ENCODE peak calls at places on chromosomes 7 and 10, in five cellular contexts. One of them, this sample, is unnamed.

GRCh38 chr10:125155101-125155500 is 5.3 kb downstream of the CTBP2 start:
- DNase-seq in GM12878: no peak
- DNase-seq in GM23338: peak
- DNase-seq in HCT116: no peak
- DNase-seq in K562: no peak
- DNase-seq in this sample: no peak

GRCh38 chr10:61744469-61744868 is 81.7 kb downstream of the CABCOCO1 start:
- DNase-seq in K562: peak
- DNase-seq in GM12878: no peak
- DNase-seq in HCT116: no peak
- DNase-seq in GM23338: peak
- DNase-seq in this sample: peak

GRCh38 chr7:13031481-13031880 is 344.0 kb downstream of the ARL4A start:
- DNase-seq in K562: no peak
- DNase-seq in HCT116: no peak
- DNase-seq in GM12878: no peak
- DNase-seq in GM23338: no peak
- DNase-seq in this sample: no peak

GRCh38 chr7:39700165-39700564 is 76.8 kb downstream of the RALA start:
- DNase-seq in K562: no peak
- DNase-seq in GM23338: no peak
- DNase-seq in HCT116: no peak
- DNase-seq in GM12878: no peak
- DNase-seq in this sample: no peak

GRCh38 chr7:126574276-126574675 is 678.5 kb downstream of the GRM8 start:
- DNase-seq in GM23338: no peak
- DNase-seq in HCT116: no peak
- DNase-seq in K562: no peak
- DNase-seq in GM12878: no peak
- DNase-seq in this sample: no peak

GRCh38 chr7:142886866-142887265 is 1.3 kb upstream of the TRPV6 start:
- DNase-seq in GM23338: no peak
- DNase-seq in GM12878: no peak
- DNase-seq in HCT116: no peak
- DNase-seq in K562: no peak
- DNase-seq in this sample: no peak

GRCh38 chr7:151099486-151100211 is 13.4 kb downstream of the AGAP3 start:
- DNase-seq in GM12878: no peak
- DNase-seq in K562: peak
- DNase-seq in HCT116: no peak
- DNase-seq in GM23338: no peak
- DNase-seq in this sample: no peak

GRCh38 chr10:114359041-114359952 is 45.0 kb downstream of the AFAP1L2 start:
- DNase-seq in GM12878: no peak
- DNase-seq in GM23338: no peak
- DNase-seq in K562: no peak
- DNase-seq in HCT116: no peak
- DNase-seq in this sample: no peak

GRCh38 chr7:1289681-1290261 is 57.1 kb downstream of the UNCX start:
- DNase-seq in K562: no peak
- DNase-seq in HCT116: no peak
- DNase-seq in GM23338: peak
- DNase-seq in GM12878: no peak
- DNase-seq in this sample: no peak

GRCh38 chr7:117173001-117173400 is 149.9 kb downstream of the WNT2 start:
- DNase-seq in HCT116: no peak
- DNase-seq in GM12878: no peak
- DNase-seq in GM23338: no peak
- DNase-seq in K562: no peak
- DNase-seq in this sample: no peak

GRCh38 chr10:28366943-28367342 is 64.1 kb upstream of the MPP7 start:
- DNase-seq in HCT116: no peak
- DNase-seq in K562: no peak
- DNase-seq in GM23338: no peak
- DNase-seq in GM12878: no peak
- DNase-seq in this sample: no peak

DNA sequence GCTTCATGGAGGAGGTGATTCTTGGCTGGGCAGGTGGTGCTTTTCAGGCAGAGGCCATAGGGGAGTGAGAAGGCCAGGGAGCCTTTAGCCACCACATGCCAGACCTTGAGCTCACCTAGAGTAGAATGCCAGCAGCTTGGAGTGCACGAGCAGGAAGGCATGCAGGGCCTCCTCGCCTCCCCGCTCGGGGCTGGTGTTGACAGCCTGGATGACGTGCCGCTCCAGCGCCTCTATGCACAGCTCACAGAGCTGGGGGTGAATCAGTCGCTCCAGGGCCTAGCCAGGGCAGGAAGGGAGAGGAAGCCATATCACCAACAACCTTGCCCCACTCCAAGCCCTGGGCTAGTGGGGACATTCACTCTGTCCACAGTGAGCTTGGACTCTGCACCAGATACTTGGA is 15.7 kb downstream of the HPS1 start:
- DNase-seq in HCT116: no peak
- DNase-seq in K562: no peak
- DNase-seq in GM12878: no peak
- DNase-seq in GM23338: no peak
- DNase-seq in this sample: no peak
- TF ChIP-seq REST in HCT116: no peak
- TF ChIP-seq REST in K562: no peak
- TF ChIP-seq REST in GM12878: no peak
- TF ChIP-seq REST in GM23338: no peak
- TF ChIP-seq REST in this sample: no peak

GRCh38 chr7:90596745-90597526 is 815 bp downstream of the CDK14 start:
- DNase-seq in K562: no peak
- DNase-seq in HCT116: no peak
- DNase-seq in GM23338: peak
- DNase-seq in GM12878: peak
- DNase-seq in this sample: no peak
- TF ChIP-seq POLR2AphosphoS5 in K562: no peak
- TF ChIP-seq POLR2AphosphoS5 in HCT116: no peak
- TF ChIP-seq POLR2AphosphoS5 in GM23338: no peak
- TF ChIP-seq POLR2AphosphoS5 in GM12878: no peak
- TF ChIP-seq POLR2AphosphoS5 in this sample: no peak

DNA sequence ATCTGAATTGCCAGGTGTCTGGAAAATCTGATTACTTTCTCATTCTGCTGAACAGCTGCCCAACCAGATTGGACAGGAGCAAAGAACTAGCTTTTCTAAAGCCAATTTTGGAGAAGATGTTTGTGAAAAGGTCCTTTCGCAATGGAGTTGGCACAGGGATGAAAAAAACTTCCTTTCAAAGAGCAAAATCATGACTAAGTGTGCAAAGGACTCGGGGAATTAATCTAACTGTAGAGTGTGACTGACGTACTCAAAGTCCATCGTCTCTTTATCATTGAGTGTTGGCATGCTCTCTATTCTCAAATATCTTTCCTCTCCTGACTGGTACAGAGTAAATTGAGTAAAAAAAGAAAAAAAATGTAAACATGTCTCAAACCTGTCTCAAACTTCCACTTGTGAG is 3.3 kb downstream of the NPS start:
- DNase-seq in HCT116: no peak
- DNase-seq in K562: no peak
- DNase-seq in GM12878: no peak
- DNase-seq in GM23338: no peak
- DNase-seq in this sample: no peak
- TF ChIP-seq REST in HCT116: no peak
- TF ChIP-seq REST in K562: no peak
- TF ChIP-seq REST in GM12878: no peak
- TF ChIP-seq REST in GM23338: no peak
- TF ChIP-seq REST in this sample: no peak

GRCh38 chr10:34872820-34873219 is 57.7 kb upstream of the PARD3 start:
- DNase-seq in GM12878: no peak
- DNase-seq in GM23338: no peak
- DNase-seq in K562: no peak
- DNase-seq in HCT116: no peak
- DNase-seq in this sample: no peak

GRCh38 chr10:34869128-34869836 is 54.2 kb upstream of the PARD3 start:
- DNase-seq in HCT116: no peak
- DNase-seq in GM23338: no peak
- DNase-seq in K562: no peak
- DNase-seq in GM12878: no peak
- DNase-seq in this sample: no peak

GRCh38 chr10:34880817-34881216 is 65.7 kb upstream of the PARD3 start:
- DNase-seq in GM23338: no peak
- DNase-seq in HCT116: no peak
- DNase-seq in K562: no peak
- DNase-seq in GM12878: no peak
- DNase-seq in this sample: no peak

GRCh38 chr10:34875061-34875460 is 60.0 kb upstream of the PARD3 start:
- DNase-seq in K562: no peak
- DNase-seq in GM12878: no peak
- DNase-seq in HCT116: no peak
- DNase-seq in GM23338: no peak
- DNase-seq in this sample: no peak
- TF ChIP-seq POLR2AphosphoS5 in K562: no peak
- TF ChIP-seq POLR2AphosphoS5 in GM12878: no peak
- TF ChIP-seq POLR2AphosphoS5 in HCT116: no peak
- TF ChIP-seq POLR2AphosphoS5 in GM23338: no peak
- TF ChIP-seq POLR2AphosphoS5 in this sample: no peak

GRCh38 chr10:118626953-118627352 is 31.5 kb upstream of the PRLHR start:
- DNase-seq in HCT116: no peak
- DNase-seq in GM23338: peak
- DNase-seq in K562: peak
- DNase-seq in GM12878: no peak
- DNase-seq in this sample: no peak

GRCh38 chr10:118629211-118629610 is 33.8 kb upstream of the PRLHR start:
- DNase-seq in K562: no peak
- DNase-seq in HCT116: no peak
- DNase-seq in GM23338: no peak
- DNase-seq in GM12878: no peak
- DNase-seq in this sample: no peak

GRCh38 chr10:118624747-118625146 is 29.3 kb upstream of the PRLHR start:
- DNase-seq in K562: no peak
- DNase-seq in HCT116: no peak
- DNase-seq in GM23338: no peak
- DNase-seq in GM12878: no peak
- DNase-seq in this sample: no peak

GRCh38 chr10:118628397-118628796 is 32.9 kb upstream of the PRLHR start:
- DNase-seq in GM23338: no peak
- DNase-seq in K562: no peak
- DNase-seq in GM12878: no peak
- DNase-seq in HCT116: no peak
- DNase-seq in this sample: no peak

DNA sequence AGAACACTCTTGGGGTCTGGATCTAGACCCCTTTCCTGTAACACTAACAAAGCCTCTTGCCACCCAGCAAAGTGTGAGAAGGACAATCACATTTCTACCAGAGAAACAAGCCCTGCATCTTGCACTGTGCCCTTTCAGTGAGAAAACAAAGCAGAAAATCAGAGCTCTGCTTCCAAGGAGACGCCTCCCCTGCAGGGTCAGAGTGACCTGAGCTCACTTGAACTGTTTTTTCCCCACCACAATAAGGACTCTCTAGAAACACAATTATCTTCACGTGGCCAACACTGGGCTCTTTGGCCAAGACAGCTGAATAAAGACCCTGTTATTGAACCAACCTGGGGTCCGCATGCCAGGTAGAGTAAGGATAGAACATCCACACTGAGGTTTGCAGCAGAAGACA is 30.1 kb upstream of the PRLHR start:
- DNase-seq in GM23338: no peak
- DNase-seq in GM12878: no peak
- DNase-seq in HCT116: no peak
- DNase-seq in K562: no peak
- DNase-seq in this sample: no peak
- TF ChIP-seq REST in GM23338: no peak
- TF ChIP-seq REST in GM12878: no peak
- TF ChIP-seq REST in HCT116: no peak
- TF ChIP-seq REST in K562: no peak
- TF ChIP-seq REST in this sample: no peak

GRCh38 chr7:140696024-140696678 is 357 bp upstream of the NDUFB2 start:
- DNase-seq in K562: peak
- DNase-seq in GM12878: no peak
- DNase-seq in GM23338: peak
- DNase-seq in HCT116: peak
- DNase-seq in this sample: peak
- TF ChIP-seq POLR2AphosphoS5 in K562: no peak
- TF ChIP-seq POLR2AphosphoS5 in GM12878: no peak
- TF ChIP-seq POLR2AphosphoS5 in GM23338: no peak
- TF ChIP-seq POLR2AphosphoS5 in HCT116: no peak
- TF ChIP-seq POLR2AphosphoS5 in this sample: no peak

GRCh38 chr7:105673367-105674188 is 92.3 kb upstream of the EFCAB10 start:
- DNase-seq in K562: no peak
- DNase-seq in HCT116: no peak
- DNase-seq in GM12878: no peak
- DNase-seq in GM23338: no peak
- DNase-seq in this sample: no peak

GRCh38 chr7:105674200-105675030 is 93.1 kb upstream of the EFCAB10 start:
- DNase-seq in GM12878: no peak
- DNase-seq in GM23338: no peak
- DNase-seq in HCT116: no peak
- DNase-seq in K562: no peak
- DNase-seq in this sample: no peak

GRCh38 chr7:105677803-105678583 is 96.7 kb upstream of the EFCAB10 start:
- DNase-seq in HCT116: no peak
- DNase-seq in GM12878: peak
- DNase-seq in GM23338: no peak
- DNase-seq in K562: no peak
- DNase-seq in this sample: peak

GRCh38 chr7:105677395-105677701 is 96.1 kb upstream of the EFCAB10 start:
- DNase-seq in HCT116: no peak
- DNase-seq in GM12878: no peak
- DNase-seq in K562: no peak
- DNase-seq in GM23338: no peak
- DNase-seq in this sample: peak

GRCh38 chr7:105675873-105676484 is 94.7 kb upstream of the EFCAB10 start:
- DNase-seq in K562: no peak
- DNase-seq in GM12878: no peak
- DNase-seq in GM23338: no peak
- DNase-seq in HCT116: no peak
- DNase-seq in this sample: no peak
- TF ChIP-seq REST in K562: no peak
- TF ChIP-seq REST in GM12878: no peak
- TF ChIP-seq REST in GM23338: no peak
- TF ChIP-seq REST in HCT116: no peak
- TF ChIP-seq REST in this sample: no peak

This sample was measured in HL-60.